ENCODE peak calls at places on chromosomes 13 and 19, in eight cellular contexts. W, D, F, G, M, B, V and Y are unnamed samples.

GRCh38 chr13:77918391-77919261 is at the start of gene EDNRB:
- DNase-seq in W (peak), D (peak), F (no peak), G (peak), M (peak), B (no peak), V (peak), Y (no peak)

GRCh38 chr13:23956106-23956505 is 58.8 kb upstream of the C1QTNF9B start:
- DNase-seq in W (no peak), D (no peak), F (no peak), G (peak), M (peak), B (peak), V (peak), Y (no peak)

GRCh38 chr13:33106656-33107402 is 90.6 kb downstream of the KL start:
- DNase-seq in W (no peak), D (no peak), F (no peak), G (no peak), M (no peak), B (no peak), V (no peak), Y (no peak)

GRCh38 chr19:45069056-45069455 is 7.2 kb downstream of the ZNF296 start:
- DNase-seq in W (no peak), D (no peak), F (no peak), G (peak), M (no peak), B (peak), V (peak), Y (no peak)

GRCh38 chr19:3360494-3361383 is 5.6 kb upstream of the NFIC start:
- DNase-seq in W (peak), D (peak), F (no peak), G (no peak), M (peak), B (peak), V (peak), Y (no peak)

GRCh38 chr13:94128430-94128829 is 351.1 kb downstream of the DCT start:
- DNase-seq in W (peak), D (peak), F (no peak), G (no peak), M (no peak), B (no peak), V (peak), Y (no peak)

GRCh38 chr13:93003531-93003930 is 223.1 kb upstream of the GPC6 start:
- DNase-seq in W (no peak), D (no peak), F (no peak), G (no peak), M (no peak), B (no peak), V (no peak), Y (no peak)

GRCh38 chr13:84684804-84685203 is 802.5 kb upstream of the SLITRK1 start:
- DNase-seq in W (no peak), D (no peak), F (no peak), G (no peak), M (no peak), B (peak), V (peak), Y (no peak)

GRCh38 chr13:112510002-112510780 is 77.8 kb downstream of the TUBGCP3 start:
- DNase-seq in W (peak), D (no peak), F (peak), G (peak), M (peak), B (peak), V (peak), Y (no peak)

GRCh38 chr13:71865858-71866172 is 1.2 kb downstream of the DACH1 start:
- DNase-seq in W (no peak), D (no peak), F (no peak), G (no peak), M (peak), B (no peak), V (peak), Y (no peak)

GRCh38 chr13:86976521-86977324 is 694.4 kb upstream of the SLITRK5 start:
- DNase-seq in W (no peak), D (no peak), F (no peak), G (peak), M (no peak), B (peak), V (peak), Y (no peak)

GRCh38 chr13:28059214-28059613 is 41.2 kb downstream of the FLT3 start:
- DNase-seq in W (peak), D (no peak), F (peak), G (peak), M (peak), B (peak), V (peak), Y (no peak)

GRCh38 chr19:35988824-35989223 is 6.2 kb upstream of the SDHAF1 start:
- DNase-seq in W (no peak), D (no peak), F (no peak), G (no peak), M (no peak), B (no peak), V (no peak), Y (no peak)

GRCh38 chr13:93249918-93250306 is 23.3 kb downstream of the GPC6 start:
- DNase-seq in W (no peak), D (no peak), F (no peak), G (no peak), M (no peak), B (no peak), V (no peak), Y (no peak)

GRCh38 chr13:100836696-100837095 is 162.1 kb upstream of the TMTC4 start:
- DNase-seq in W (no peak), D (no peak), F (no peak), G (peak), M (peak), B (peak), V (peak), Y (no peak)

GRCh38 chr13:33174491-33174890 is 111.1 kb downstream of the STARD13 start:
- DNase-seq in W (no peak), D (no peak), F (no peak), G (no peak), M (no peak), B (no peak), V (no peak), Y (no peak)

GRCh38 chr13:70087247-70087646 is 20.4 kb upstream of the ATXN8OS start:
- DNase-seq in W (no peak), D (no peak), F (no peak), G (no peak), M (no peak), B (no peak), V (no peak), Y (no peak)

GRCh38 chr13:99974939-99975561 is 3.5 kb upstream of the ZIC5 start:
- DNase-seq in W (peak), D (no peak), F (no peak), G (no peak), M (no peak), B (no peak), V (no peak), Y (no peak)

GRCh38 chr19:17076539-17076919 is 952 bp downstream of the MYO9B start:
- DNase-seq in W (no peak), D (no peak), F (no peak), G (no peak), M (no peak), B (peak), V (no peak), Y (no peak)

GRCh38 chr19:6374179-6374709 is 1.5 kb downstream of the PSPN start:
- DNase-seq in W (no peak), D (no peak), F (no peak), G (no peak), M (no peak), B (no peak), V (no peak), Y (no peak)

GRCh38 chr19:6374711-6375410 is 872 bp downstream of the PSPN start:
- DNase-seq in W (no peak), D (no peak), F (no peak), G (no peak), M (no peak), B (no peak), V (no peak), Y (no peak)

GRCh38 chr19:6373813-6374108 is 1.2 kb downstream of the ALKBH7 start:
- DNase-seq in W (no peak), D (no peak), F (no peak), G (no peak), M (no peak), B (no peak), V (no peak), Y (no peak)

GRCh38 chr19:6373096-6373812 is 660 bp downstream of the ALKBH7 start:
- DNase-seq in W (peak), D (peak), F (peak), G (peak), M (peak), B (peak), V (peak), Y (peak)

DNA sequence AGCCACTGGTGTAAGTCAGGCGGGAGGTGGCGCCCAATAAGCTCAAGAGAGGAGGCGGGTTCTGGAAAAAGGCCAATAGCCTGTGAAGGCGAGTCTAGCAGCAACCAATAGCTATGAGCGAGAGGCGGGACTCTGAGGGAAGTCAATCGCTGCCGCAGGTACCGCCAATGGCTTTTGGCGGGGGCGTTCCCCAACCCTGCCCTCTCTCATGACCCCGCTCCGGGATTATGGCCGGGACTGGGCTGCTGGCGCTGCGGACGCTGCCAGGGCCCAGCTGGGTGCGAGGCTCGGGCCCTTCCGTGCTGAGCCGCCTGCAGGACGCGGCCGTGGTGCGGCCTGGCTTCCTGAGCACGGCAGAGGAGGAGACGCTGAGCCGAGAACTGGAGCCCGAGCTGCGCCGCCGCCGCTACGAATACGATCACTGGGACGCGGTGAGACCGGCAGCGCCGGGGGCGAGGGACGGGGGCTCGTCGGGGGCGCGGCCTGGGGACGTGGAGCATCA is at the start of gene ALKBH7:
- DNase-seq in W (peak), D (peak), F (peak), G (peak), M (peak), B (peak), V (peak), Y (peak)
- H3K4me3 ChIP-seq in W (peak), D (peak), F (peak), G (peak), M (peak), B (peak), V (peak), Y (peak)

GRCh38 chr19:1523412-1524205 is at the start of gene PLK5:
- DNase-seq in W (peak), D (no peak), F (no peak), G (no peak), M (no peak), B (no peak), V (no peak), Y (no peak)

GRCh38 chr19:1524206-1524971 is 512 bp downstream of the PLK5 start:
- DNase-seq in W (no peak), D (no peak), F (no peak), G (no peak), M (no peak), B (no peak), V (no peak), Y (no peak)

GRCh38 chr19:1526066-1526778 is 2.3 kb downstream of the PLK5 start:
- DNase-seq in W (no peak), D (no peak), F (no peak), G (no peak), M (no peak), B (no peak), V (no peak), Y (no peak)

GRCh38 chr19:1525343-1525742 is 1.5 kb downstream of the PLK5 start:
- DNase-seq in W (no peak), D (no peak), F (no peak), G (no peak), M (no peak), B (no peak), V (no peak), Y (no peak)

GRCh38 chr19:1524972-1525325 is 1.1 kb downstream of the PLK5 start:
- DNase-seq in W (no peak), D (no peak), F (no peak), G (no peak), M (no peak), B (no peak), V (no peak), Y (no peak)
- H3K4me3 ChIP-seq in W (no peak), D (no peak), F (no peak), G (no peak), M (no peak), B (no peak), V (no peak), Y (no peak)

GRCh38 chr13:106344318-106344717 is 191.1 kb downstream of the EFNB2 start:
- DNase-seq in W (no peak), D (no peak), F (no peak), G (peak), M (no peak), B (no peak), V (no peak), Y (no peak)
- H3K4me3 ChIP-seq in W (no peak), D (no peak), F (no peak), G (no peak), M (no peak), B (no peak), V (no peak), Y (no peak)

GRCh38 chr19:14363203-14364097 is 17.8 kb upstream of the ADGRE5 start:
- DNase-seq in W (peak), D (peak), F (peak), G (peak), M (peak), B (peak), V (peak), Y (no peak)
- H3K4me3 ChIP-seq in W (no peak), D (peak), F (no peak), G (peak), M (no peak), B (peak), V (peak), Y (peak)

GRCh38 chr19:31347356-31347755 is 1.9 kb downstream of the TSHZ3 start:
- DNase-seq in W (no peak), D (no peak), F (no peak), G (no peak), M (no peak), B (no peak), V (peak), Y (no peak)
- H3K4me3 ChIP-seq in W (no peak), D (peak), F (no peak), G (peak), M (peak), B (no peak), V (peak), Y (no peak)

GRCh38 chr13:50127017-50127725 is 111.9 kb downstream of the KCNRG start:
- DNase-seq in W (peak), D (peak), F (no peak), G (peak), M (peak), B (no peak), V (peak), Y (no peak)

GRCh38 chr13:50129065-50129922 is 114.0 kb downstream of the KCNRG start:
- DNase-seq in W (peak), D (no peak), F (no peak), G (peak), M (peak), B (no peak), V (no peak), Y (no peak)

GRCh38 chr13:50128406-50129048 is 113.3 kb downstream of the KCNRG start:
- DNase-seq in W (no peak), D (no peak), F (no peak), G (peak), M (no peak), B (no peak), V (no peak), Y (no peak)

GRCh38 chr13:50126378-50127016 is 111.3 kb downstream of the KCNRG start:
- DNase-seq in W (peak), D (no peak), F (no peak), G (peak), M (peak), B (peak), V (peak), Y (no peak)

DNA sequence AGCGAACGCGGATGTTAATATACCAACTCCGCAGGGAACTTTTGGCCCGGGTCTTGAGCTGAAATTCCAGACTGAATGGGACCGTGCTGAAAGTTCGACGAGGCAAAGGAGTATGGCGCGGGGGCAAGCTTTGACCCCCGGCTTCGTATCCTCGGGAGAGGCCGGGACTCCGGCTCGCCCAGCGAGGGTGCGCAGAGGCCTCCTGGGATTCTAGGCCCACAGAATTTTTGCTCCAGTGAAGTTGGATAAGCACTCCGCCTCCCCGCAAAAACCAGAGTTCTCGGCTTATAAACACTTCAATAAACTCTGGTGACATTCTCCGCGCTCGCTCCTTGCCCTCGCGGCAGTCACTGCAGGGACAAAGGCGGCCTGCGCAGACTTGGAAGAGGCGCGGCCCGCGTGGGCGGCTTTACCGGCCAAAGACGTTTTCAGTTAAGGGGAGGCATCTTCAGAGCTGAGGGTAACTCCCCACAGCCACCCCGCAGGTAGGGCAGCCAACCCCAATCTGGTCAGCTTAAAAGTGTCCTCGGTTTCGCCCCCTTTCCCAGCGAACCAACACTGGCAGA is 112.6 kb downstream of the KCNRG start:
- DNase-seq in W (peak), D (no peak), F (no peak), G (peak), M (no peak), B (no peak), V (no peak), Y (no peak)
- H3K4me3 ChIP-seq in W (peak), D (peak), F (no peak), G (peak), M (peak), B (no peak), V (peak), Y (no peak)

GRCh38 chr19:54390942-54391577 is 24.2 kb upstream of the TTYH1 start:
- DNase-seq in W (peak), D (peak), F (peak), G (peak), M (peak), B (peak), V (peak), Y (no peak)

GRCh38 chr19:54389556-54389955 is 24.8 kb upstream of the LAIR1 start:
- DNase-seq in W (no peak), D (no peak), F (no peak), G (no peak), M (no peak), B (no peak), V (no peak), Y (no peak)

GRCh38 chr19:54391589-54392061 is 23.6 kb upstream of the TTYH1 start:
- DNase-seq in W (no peak), D (no peak), F (peak), G (no peak), M (no peak), B (peak), V (no peak), Y (no peak)

GRCh38 chr19:54388803-54389144 is 24.0 kb upstream of the LAIR1 start:
- DNase-seq in W (no peak), D (no peak), F (no peak), G (no peak), M (no peak), B (no peak), V (no peak), Y (no peak)

GRCh38 chr19:54388001-54388802 is 23.5 kb upstream of the LAIR1 start:
- DNase-seq in W (no peak), D (peak), F (peak), G (peak), M (no peak), B (no peak), V (no peak), Y (no peak)
- H3K4me3 ChIP-seq in W (no peak), D (peak), F (peak), G (peak), M (peak), B (peak), V (no peak), Y (peak)

GRCh38 chr19:19211499-19212432 is at the start of gene NCAN:
- DNase-seq in W (peak), D (no peak), F (no peak), G (no peak), M (no peak), B (no peak), V (no peak), Y (no peak)
- H3K4me3 ChIP-seq in W (no peak), D (no peak), F (no peak), G (no peak), M (no peak), B (no peak), V (no peak), Y (no peak)